ENCODE peak calls at places on chromosomes 7 and 10, in four cellular contexts. J is SK-N-SH, S is HCT116, X is K562. V is an unnamed sample.

GRCh38 chr7:143392875-143393266 is 11.7 kb downstream of the ZYX start:
- DNase-seq in J (no peak), S (no peak), X (no peak), V (no peak)

GRCh38 chr7:31119249-31119648 is 67.1 kb downstream of the ADCYAP1R1 start:
- DNase-seq in J (no peak), S (no peak), X (no peak), V (no peak)

GRCh38 chr7:41096921-41097320 is 606.0 kb downstream of the INHBA start:
- DNase-seq in S (no peak), J (no peak), X (no peak), V (no peak)

GRCh38 chr7:111846900-111847299 is 284.6 kb upstream of the IMMP2L start:
- DNase-seq in J (peak; percentile 48), S (no peak), X (no peak), V (no peak)

GRCh38 chr10:77949167-77949566 is 22.6 kb upstream of the DLG5 start:
- DNase-seq in S (peak; percentile 82), J (no peak), X (no peak), V (no peak)

GRCh38 chr7:114663502-114663901 is 248.9 kb downstream of the FOXP2 start:
- DNase-seq in S (peak; percentile 46), J (no peak), X (no peak), V (peak; percentile 3)

GRCh38 chr10:124719213-124719851 is 24.8 kb downstream of the FAM53B start:
- DNase-seq in X (peak; percentile 48), J (no peak), S (no peak), V (no peak)

GRCh38 chr10:101587725-101588614 is at the start of the genes DPCD and POLL:
- DNase-seq in X (peak; percentile 92), J (peak; percentile 97), S (peak; percentile 91), V (peak; percentile 93)

DNA sequence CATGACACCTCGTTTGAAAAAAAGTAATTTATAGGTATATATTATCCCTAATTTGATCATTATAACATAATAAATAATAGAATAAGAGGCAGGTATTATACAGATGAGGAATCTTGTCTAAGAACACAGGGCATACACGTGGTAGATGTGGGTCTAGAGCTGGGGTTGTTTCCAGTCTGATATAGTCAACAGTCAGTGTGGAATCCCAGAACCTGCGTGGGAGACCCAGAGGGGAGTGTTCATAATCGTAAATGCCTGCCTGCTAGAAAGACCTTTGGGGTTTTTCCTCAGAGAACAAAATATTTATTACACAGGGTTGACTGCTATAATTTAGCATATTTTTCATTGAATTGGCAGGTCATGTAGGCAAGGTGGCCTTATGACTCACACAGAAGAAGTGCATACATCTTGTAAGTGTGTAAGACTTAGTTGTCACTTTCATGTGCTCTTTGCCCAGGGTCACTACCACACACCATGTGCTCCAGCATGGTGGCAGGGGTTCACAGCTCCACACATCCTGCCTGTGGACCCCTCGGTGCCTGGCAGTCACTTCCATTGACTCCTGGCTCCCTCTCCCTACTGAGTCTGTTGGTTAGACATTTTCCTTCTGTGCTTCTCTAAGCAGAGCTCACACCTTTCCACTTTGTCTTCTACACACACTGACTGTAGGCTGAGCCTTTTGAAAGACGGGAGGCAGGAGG is 94.9 kb upstream of the IKZF1 start:
- DNase-seq in X (no peak), J (no peak), S (no peak), V (no peak)
- TF ChIP-seq ELF1 in X (no peak), J (no peak), S (no peak), V (no peak)

GRCh38 chr10:128627811-128628210 is 501.6 kb upstream of the MKI67 start:
- DNase-seq in X (no peak), S (no peak), J (no peak), V (no peak)

GRCh38 chr10:128628252-128628651 is 502.0 kb upstream of the MKI67 start:
- DNase-seq in X (no peak), S (no peak), J (no peak), V (no peak)

GRCh38 chr10:128631801-128632241 is 505.6 kb upstream of the MKI67 start:
- DNase-seq in S (peak; percentile 35), X (no peak), J (peak; percentile 36), V (peak; percentile 21)

GRCh38 chr10:128630787-128631252 is 504.6 kb upstream of the MKI67 start:
- DNase-seq in J (no peak), X (no peak), S (no peak), V (no peak)

GRCh38 chr10:128629111-128630096 is 503.2 kb upstream of the MKI67 start:
- DNase-seq in S (peak; percentile 98), J (no peak), X (peak; percentile 70), V (peak; percentile 9)
- TF ChIP-seq ELF1 in S (peak; percentile 71), J (no peak), X (no peak), V (no peak)

GRCh38 chr7:37230221-37230620 is 218.4 kb downstream of the ELMO1 start:
- DNase-seq in S (no peak), J (no peak), X (no peak), V (no peak)
- TF ChIP-seq ELF1 in S (no peak), J (no peak), X (no peak), V (no peak)

DNA sequence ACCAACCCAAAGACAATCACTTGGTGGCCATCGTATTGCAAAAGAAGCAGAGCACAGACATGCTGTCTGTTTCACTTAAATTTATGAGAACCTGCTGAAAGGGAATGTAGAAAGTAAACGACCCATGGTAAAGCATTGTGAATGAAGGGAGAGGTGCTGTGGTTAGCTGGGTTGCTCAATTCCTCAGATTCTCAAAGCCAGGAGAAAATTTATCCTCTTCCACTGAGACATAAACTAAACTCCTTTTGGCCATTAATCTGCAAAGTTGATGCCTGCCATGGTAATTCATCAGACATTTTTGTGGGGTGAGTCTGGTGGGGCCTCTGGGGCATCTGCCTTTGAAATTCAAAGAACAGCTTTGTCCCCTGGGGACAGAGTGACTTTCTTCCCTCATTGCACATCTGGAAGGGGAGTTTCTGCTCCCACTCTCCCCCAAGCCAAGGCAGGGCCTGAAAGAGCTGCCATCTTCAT is 951.0 kb downstream of the LRMDA start:
- DNase-seq in S (no peak), J (no peak), X (no peak), V (no peak)
- TF ChIP-seq ELF1 in S (no peak), J (no peak), X (no peak), V (no peak)